ENCODE peak calls at places on chromosomes 3 and 15, in ten cellular contexts. K is NCI-H146; D is T-cell; S is psoas muscle; Z is WTC11; I is H4; G is GM12865; X is T follicular helper cell; C is stimulated activated CD4-positive, alpha-beta T cell treated with anti-CD3 and anti-CD28 coated beads, Interleukin-2, amount 100 ng/mL, for 48 hours; M is occipital lobe. Y is an unnamed sample.

GRCh38 chr3:127764841-127765362 is 57.4 kb downstream of the MGLL start:
- DNase-seq in K (no peak), D (no peak), S (no peak), Z (no peak), I (no peak), G (peak), X (no peak), C (no peak), M (no peak), Y (peak)

GRCh38 chr15:44084171-44084570 is 110.9 kb downstream of the FRMD5 start:
- DNase-seq in K (no peak), D (no peak), S (no peak), Z (no peak), I (no peak), G (no peak), X (no peak), C (no peak), M (no peak), Y (no peak)

GRCh38 chr15:41983621-41984571 is 11.5 kb upstream of the EHD4 start:
- DNase-seq in K (no peak), D (no peak), S (peak), Z (no peak), I (no peak), G (no peak), X (no peak), C (no peak), M (no peak), Y (no peak)

GRCh38 chr15:48641416-48641815 is 4.1 kb downstream of the FBN1 start:
- DNase-seq in K (no peak), D (no peak), S (no peak), Z (no peak), I (peak), G (peak), X (no peak), C (no peak), M (no peak), Y (no peak)

GRCh38 chr15:48373855-48374421 is 42.7 kb downstream of the DUT start:
- DNase-seq in K (no peak), D (no peak), S (peak), Z (no peak), I (peak), G (no peak), X (no peak), C (no peak), M (no peak), Y (no peak)

GRCh38 chr3:105614288-105615030 is 247.8 kb downstream of the ALCAM start:
- DNase-seq in K (no peak), D (no peak), S (no peak), Z (no peak), I (no peak), G (no peak), X (no peak), C (no peak), M (no peak), Y (no peak)

GRCh38 chr3:46663611-46664135 is 29.8 kb downstream of the ALS2CL start:
- DNase-seq in K (peak), D (no peak), S (peak), Z (peak), I (peak), G (no peak), X (no peak), C (no peak), M (no peak), Y (no peak)

GRCh38 chr15:80779658-80780415 is 667 bp downstream of the CEMIP start:
- DNase-seq in K (peak), D (no peak), S (peak), Z (peak), I (no peak), G (no peak), X (no peak), C (no peak), M (no peak), Y (no peak)

GRCh38 chr3:107368999-107369398 is 8.2 kb upstream of the CCDC54 start:
- DNase-seq in K (no peak), D (no peak), S (no peak), Z (no peak), I (no peak), G (no peak), X (no peak), C (no peak), M (no peak), Y (no peak)

GRCh38 chr15:31352283-31352880 is 25.7 kb downstream of the KLF13 start:
- DNase-seq in K (no peak), D (no peak), S (peak), Z (no peak), I (no peak), G (no peak), X (no peak), C (no peak), M (no peak), Y (no peak)

GRCh38 chr3:21645121-21645897 is 105.7 kb downstream of the ZNF385D start:
- DNase-seq in K (no peak), D (no peak), S (peak), Z (no peak), I (peak), G (no peak), X (no peak), C (no peak), M (peak), Y (no peak)

GRCh38 chr3:82978368-82978767 is 1216.9 kb upstream of the GBE1 start:
- DNase-seq in K (no peak), D (no peak), S (no peak), Z (no peak), I (no peak), G (no peak), X (no peak), C (no peak), M (no peak), Y (no peak)

GRCh38 chr3:123152656-123153055 is 49.1 kb upstream of the SEC22A start:
- DNase-seq in K (no peak), D (no peak), S (no peak), Z (no peak), I (no peak), G (no peak), X (no peak), C (no peak), M (no peak), Y (no peak)

GRCh38 chr3:107662109-107662477 is 139.3 kb downstream of the BBX start:
- DNase-seq in K (no peak), D (no peak), S (no peak), Z (no peak), I (peak), G (peak), X (no peak), C (no peak), M (no peak), Y (no peak)

GRCh38 chr15:75347222-75348033 is 589 bp downstream of the NEIL1 start:
- DNase-seq in K (peak), D (peak), S (peak), Z (peak), I (no peak), G (peak), X (peak), C (peak), M (peak), Y (no peak)